ENCODE peak calls at places on chromosomes 16 and 17, in ten cellular contexts. One of them, this sample, is unnamed.

GRCh38 chr17:57954421-57955182 is 610 bp downstream of the CUEDC1 start:
- DNase-seq in stomach: peak; percentile 50
- DNase-seq in MM.1S: no peak
- DNase-seq in K562: peak; percentile 46
- DNase-seq in endothelial cell of umbilical vein: peak; percentile 34
- DNase-seq in A549: peak; percentile 90
- DNase-seq in heart right ventricle: peak; percentile 88
- DNase-seq in adrenal gland: peak; percentile 68
- DNase-seq in fibroblast of lung: peak; percentile 53
- DNase-seq in SJSA1: peak; percentile 93
- DNase-seq in this sample: peak; percentile 87

GRCh38 chr16:79154081-79154480 is 446.5 kb downstream of the MAF start:
- DNase-seq in fibroblast of lung: no peak
- DNase-seq in K562: no peak
- DNase-seq in heart right ventricle: no peak
- DNase-seq in MM.1S: no peak
- DNase-seq in A549: no peak
- DNase-seq in endothelial cell of umbilical vein: no peak
- DNase-seq in SJSA1: no peak
- DNase-seq in adrenal gland: no peak
- DNase-seq in stomach: no peak
- DNase-seq in this sample: no peak

GRCh38 chr16:11156401-11156800 is 99.6 kb downstream of the SOCS1 start:
- DNase-seq in fibroblast of lung: no peak
- DNase-seq in MM.1S: no peak
- DNase-seq in K562: no peak
- DNase-seq in endothelial cell of umbilical vein: no peak
- DNase-seq in stomach: no peak
- DNase-seq in SJSA1: no peak
- DNase-seq in A549: no peak
- DNase-seq in heart right ventricle: no peak
- DNase-seq in adrenal gland: no peak
- DNase-seq in this sample: peak; percentile 68

GRCh38 chr16:66923866-66924265 is 1.5 kb downstream of the RRAD start:
- DNase-seq in stomach: no peak
- DNase-seq in K562: no peak
- DNase-seq in SJSA1: no peak
- DNase-seq in adrenal gland: no peak
- DNase-seq in heart right ventricle: no peak
- DNase-seq in fibroblast of lung: no peak
- DNase-seq in A549: no peak
- DNase-seq in endothelial cell of umbilical vein: no peak
- DNase-seq in MM.1S: no peak
- DNase-seq in this sample: no peak

GRCh38 chr17:19508327-19508867 is 25.3 kb upstream of the SLC47A1 start:
- DNase-seq in A549: peak; percentile 65
- DNase-seq in fibroblast of lung: no peak
- DNase-seq in MM.1S: no peak
- DNase-seq in adrenal gland: peak; percentile 40
- DNase-seq in heart right ventricle: peak; percentile 39
- DNase-seq in SJSA1: no peak
- DNase-seq in K562: peak; percentile 34
- DNase-seq in endothelial cell of umbilical vein: no peak
- DNase-seq in stomach: no peak
- DNase-seq in this sample: peak; percentile 84

GRCh38 chr16:87791295-87792204 is 25.8 kb upstream of the KLHDC4 start:
- DNase-seq in stomach: no peak
- DNase-seq in SJSA1: no peak
- DNase-seq in heart right ventricle: no peak
- DNase-seq in endothelial cell of umbilical vein: no peak
- DNase-seq in MM.1S: no peak
- DNase-seq in K562: no peak
- DNase-seq in fibroblast of lung: no peak
- DNase-seq in A549: no peak
- DNase-seq in adrenal gland: no peak
- DNase-seq in this sample: peak; percentile 76

GRCh38 chr16:82761858-82762257 is 135.1 kb downstream of the CDH13 start:
- DNase-seq in endothelial cell of umbilical vein: peak; percentile 76
- DNase-seq in adrenal gland: no peak
- DNase-seq in K562: no peak
- DNase-seq in stomach: no peak
- DNase-seq in A549: no peak
- DNase-seq in fibroblast of lung: peak; percentile 31
- DNase-seq in SJSA1: no peak
- DNase-seq in heart right ventricle: no peak
- DNase-seq in MM.1S: peak; percentile 13
- DNase-seq in this sample: no peak

GRCh38 chr16:28607116-28607623 is 2.7 kb downstream of the SULT1A1 start:
- DNase-seq in MM.1S: no peak
- DNase-seq in SJSA1: no peak
- DNase-seq in fibroblast of lung: no peak
- DNase-seq in endothelial cell of umbilical vein: no peak
- DNase-seq in A549: no peak
- DNase-seq in heart right ventricle: no peak
- DNase-seq in adrenal gland: no peak
- DNase-seq in stomach: no peak
- DNase-seq in K562: no peak
- DNase-seq in this sample: peak; percentile 45

GRCh38 chr16:24054649-24055560 is 201.2 kb upstream of the CACNG3 start:
- DNase-seq in K562: no peak
- DNase-seq in fibroblast of lung: no peak
- DNase-seq in A549: no peak
- DNase-seq in SJSA1: no peak
- DNase-seq in stomach: no peak
- DNase-seq in heart right ventricle: no peak
- DNase-seq in adrenal gland: no peak
- DNase-seq in MM.1S: no peak
- DNase-seq in endothelial cell of umbilical vein: no peak
- DNase-seq in this sample: no peak

GRCh38 chr17:50443492-50444051 is 17.6 kb downstream of the ACSF2 start:
- DNase-seq in MM.1S: no peak
- DNase-seq in heart right ventricle: no peak
- DNase-seq in fibroblast of lung: peak; percentile 35
- DNase-seq in K562: peak; percentile 17
- DNase-seq in stomach: no peak
- DNase-seq in SJSA1: no peak
- DNase-seq in endothelial cell of umbilical vein: no peak
- DNase-seq in A549: no peak
- DNase-seq in adrenal gland: no peak
- DNase-seq in this sample: no peak
- H3K27ac ChIP-seq in MM.1S: no peak overlapping the region
- H3K27ac ChIP-seq in heart right ventricle: no peak overlapping the region
- H3K27ac ChIP-seq in fibroblast of lung: no peak overlapping the region
- H3K27ac ChIP-seq in K562: no peak overlapping the region
- H3K27ac ChIP-seq in stomach: peak overlapping the region; percentile 67
- H3K27ac ChIP-seq in SJSA1: no peak overlapping the region
- H3K27ac ChIP-seq in endothelial cell of umbilical vein: no peak overlapping the region
- H3K27ac ChIP-seq in A549: no peak overlapping the region
- H3K27ac ChIP-seq in adrenal gland: peak overlapping the region; percentile 35
- H3K27ac ChIP-seq in this sample: no peak overlapping the region

GRCh38 chr17:15494821-15495220 is 27.4 kb upstream of the CDRT4 start:
- DNase-seq in heart right ventricle: no peak
- DNase-seq in fibroblast of lung: no peak
- DNase-seq in K562: no peak
- DNase-seq in A549: no peak
- DNase-seq in stomach: no peak
- DNase-seq in MM.1S: no peak
- DNase-seq in endothelial cell of umbilical vein: no peak
- DNase-seq in SJSA1: no peak
- DNase-seq in adrenal gland: no peak
- DNase-seq in this sample: no peak

GRCh38 chr17:15493031-15493750 is 25.8 kb upstream of the CDRT4 start:
- DNase-seq in endothelial cell of umbilical vein: no peak
- DNase-seq in fibroblast of lung: no peak
- DNase-seq in A549: no peak
- DNase-seq in MM.1S: no peak
- DNase-seq in K562: no peak
- DNase-seq in SJSA1: no peak
- DNase-seq in heart right ventricle: no peak
- DNase-seq in stomach: no peak
- DNase-seq in adrenal gland: no peak
- DNase-seq in this sample: no peak

GRCh38 chr17:15488557-15488956 is 21.1 kb upstream of the CDRT4 start:
- DNase-seq in adrenal gland: no peak
- DNase-seq in K562: no peak
- DNase-seq in stomach: no peak
- DNase-seq in MM.1S: no peak
- DNase-seq in SJSA1: no peak
- DNase-seq in heart right ventricle: no peak
- DNase-seq in A549: no peak
- DNase-seq in endothelial cell of umbilical vein: no peak
- DNase-seq in fibroblast of lung: no peak
- DNase-seq in this sample: no peak

GRCh38 chr17:15490634-15491261 is 23.3 kb upstream of the CDRT4 start:
- DNase-seq in fibroblast of lung: peak; percentile 56
- DNase-seq in A549: no peak
- DNase-seq in endothelial cell of umbilical vein: peak; percentile 93
- DNase-seq in stomach: no peak
- DNase-seq in heart right ventricle: peak; percentile 71
- DNase-seq in MM.1S: no peak
- DNase-seq in SJSA1: peak; percentile 66
- DNase-seq in adrenal gland: peak; percentile 46
- DNase-seq in K562: peak; percentile 82
- DNase-seq in this sample: peak; percentile 71

GRCh38 chr17:15492186-15492585 is 24.8 kb upstream of the CDRT4 start:
- DNase-seq in heart right ventricle: no peak
- DNase-seq in endothelial cell of umbilical vein: no peak
- DNase-seq in stomach: no peak
- DNase-seq in adrenal gland: no peak
- DNase-seq in A549: no peak
- DNase-seq in SJSA1: no peak
- DNase-seq in MM.1S: no peak
- DNase-seq in fibroblast of lung: no peak
- DNase-seq in K562: no peak
- DNase-seq in this sample: no peak
- H3K27ac ChIP-seq in heart right ventricle: no peak overlapping the region
- H3K27ac ChIP-seq in endothelial cell of umbilical vein: peak overlapping the region; percentile 91
- H3K27ac ChIP-seq in stomach: peak overlapping the region; percentile 64
- H3K27ac ChIP-seq in adrenal gland: no peak overlapping the region
- H3K27ac ChIP-seq in A549: no peak overlapping the region
- H3K27ac ChIP-seq in SJSA1: no peak overlapping the region
- H3K27ac ChIP-seq in MM.1S: no peak overlapping the region
- H3K27ac ChIP-seq in fibroblast of lung: no peak overlapping the region
- H3K27ac ChIP-seq in K562: peak overlapping the region; percentile 93
- H3K27ac ChIP-seq in this sample: no peak overlapping the region

GRCh38 chr16:48903054-48903453 is 293.1 kb upstream of the N4BP1 start:
- DNase-seq in adrenal gland: no peak
- DNase-seq in SJSA1: no peak
- DNase-seq in fibroblast of lung: no peak
- DNase-seq in endothelial cell of umbilical vein: no peak
- DNase-seq in stomach: no peak
- DNase-seq in A549: no peak
- DNase-seq in K562: no peak
- DNase-seq in MM.1S: no peak
- DNase-seq in heart right ventricle: no peak
- DNase-seq in this sample: no peak

GRCh38 chr16:48907906-48908634 is 298.1 kb upstream of the N4BP1 start:
- DNase-seq in fibroblast of lung: no peak
- DNase-seq in endothelial cell of umbilical vein: no peak
- DNase-seq in heart right ventricle: no peak
- DNase-seq in stomach: no peak
- DNase-seq in SJSA1: no peak
- DNase-seq in A549: no peak
- DNase-seq in K562: no peak
- DNase-seq in MM.1S: no peak
- DNase-seq in adrenal gland: no peak
- DNase-seq in this sample: no peak

GRCh38 chr16:48906076-48906475 is 296.1 kb upstream of the N4BP1 start:
- DNase-seq in adrenal gland: no peak
- DNase-seq in stomach: no peak
- DNase-seq in fibroblast of lung: no peak
- DNase-seq in A549: no peak
- DNase-seq in K562: no peak
- DNase-seq in endothelial cell of umbilical vein: no peak
- DNase-seq in SJSA1: no peak
- DNase-seq in MM.1S: no peak
- DNase-seq in heart right ventricle: no peak
- DNase-seq in this sample: no peak

GRCh38 chr16:48904333-48904732 is 294.4 kb upstream of the N4BP1 start:
- DNase-seq in adrenal gland: no peak
- DNase-seq in stomach: no peak
- DNase-seq in heart right ventricle: no peak
- DNase-seq in A549: no peak
- DNase-seq in endothelial cell of umbilical vein: no peak
- DNase-seq in MM.1S: no peak
- DNase-seq in K562: no peak
- DNase-seq in fibroblast of lung: no peak
- DNase-seq in SJSA1: no peak
- DNase-seq in this sample: no peak

GRCh38 chr16:48905632-48906031 is 295.7 kb upstream of the N4BP1 start:
- DNase-seq in SJSA1: no peak
- DNase-seq in MM.1S: no peak
- DNase-seq in A549: no peak
- DNase-seq in fibroblast of lung: no peak
- DNase-seq in heart right ventricle: no peak
- DNase-seq in adrenal gland: no peak
- DNase-seq in endothelial cell of umbilical vein: no peak
- DNase-seq in K562: no peak
- DNase-seq in stomach: no peak
- DNase-seq in this sample: no peak
- H3K27ac ChIP-seq in SJSA1: no peak overlapping the region
- H3K27ac ChIP-seq in MM.1S: no peak overlapping the region
- H3K27ac ChIP-seq in A549: no peak overlapping the region
- H3K27ac ChIP-seq in fibroblast of lung: no peak overlapping the region
- H3K27ac ChIP-seq in heart right ventricle: no peak overlapping the region
- H3K27ac ChIP-seq in adrenal gland: no peak overlapping the region
- H3K27ac ChIP-seq in endothelial cell of umbilical vein: no peak overlapping the region
- H3K27ac ChIP-seq in K562: no peak overlapping the region
- H3K27ac ChIP-seq in stomach: no peak overlapping the region
- H3K27ac ChIP-seq in this sample: no peak overlapping the region

DNA sequence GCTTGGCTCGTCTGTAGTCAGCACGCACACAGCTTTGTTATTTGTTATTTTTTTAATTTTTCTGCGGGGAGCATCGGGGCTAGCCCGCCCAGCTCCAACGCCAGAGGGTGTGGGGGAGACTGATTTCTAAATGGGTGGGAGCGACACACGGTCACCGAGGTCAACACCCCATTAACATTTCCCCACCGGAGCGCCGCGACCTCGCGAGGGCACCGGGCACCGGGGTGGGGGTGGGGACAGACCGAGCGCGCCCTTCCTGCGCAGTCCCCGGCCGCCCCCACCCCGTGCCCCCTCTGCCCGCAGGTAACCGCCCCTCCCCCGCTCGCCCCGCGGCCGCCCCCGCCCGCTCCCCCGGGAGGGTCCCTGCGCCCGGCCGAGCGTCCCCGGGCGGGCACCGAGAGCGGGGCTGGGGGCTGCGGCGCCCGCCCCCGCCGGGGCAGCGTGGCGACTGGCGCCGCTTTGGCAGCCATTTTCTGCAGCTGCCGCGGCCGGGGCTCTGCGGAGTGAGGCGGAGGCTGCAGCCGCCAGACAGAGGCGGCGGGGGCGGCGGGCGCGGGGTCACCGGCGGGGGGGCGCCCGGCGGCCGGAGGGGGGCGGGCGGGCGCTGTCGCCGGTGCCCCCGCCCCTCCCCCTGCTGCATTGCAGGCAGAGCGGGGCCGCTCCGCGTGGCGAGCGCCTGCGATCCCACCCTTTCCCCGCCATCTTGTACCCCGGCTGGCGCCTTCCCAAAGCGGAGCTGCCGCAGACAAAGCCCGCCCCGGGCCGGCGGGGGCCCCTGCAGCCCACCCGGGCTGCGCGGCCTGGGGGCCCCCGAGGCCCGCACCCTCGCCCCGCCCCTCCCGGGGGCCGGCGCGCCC is 16.3 kb upstream of the CBX8 start:
- DNase-seq in heart right ventricle: no peak
- DNase-seq in SJSA1: peak; percentile 42
- DNase-seq in MM.1S: no peak
- DNase-seq in endothelial cell of umbilical vein: no peak
- DNase-seq in fibroblast of lung: no peak
- DNase-seq in stomach: no peak
- DNase-seq in A549: peak; percentile 64
- DNase-seq in adrenal gland: no peak
- DNase-seq in K562: peak; percentile 86
- DNase-seq in this sample: no peak
- H3K27ac ChIP-seq in heart right ventricle: no peak overlapping the region
- H3K27ac ChIP-seq in SJSA1: no peak overlapping the region
- H3K27ac ChIP-seq in MM.1S: no peak overlapping the region
- H3K27ac ChIP-seq in endothelial cell of umbilical vein: no peak overlapping the region
- H3K27ac ChIP-seq in fibroblast of lung: no peak overlapping the region
- H3K27ac ChIP-seq in stomach: no peak overlapping the region
- H3K27ac ChIP-seq in A549: peak overlapping the region; percentile 95
- H3K27ac ChIP-seq in adrenal gland: no peak overlapping the region
- H3K27ac ChIP-seq in K562: peak overlapping the region; percentile 84
- H3K27ac ChIP-seq in this sample: no peak overlapping the region